ENCODE peak calls at places on chromosomes 5 and 9, in seven cellular contexts. I is neural progenitor cell; V is glutamatergic neuron; B is ovary; P is astrocyte; Q is CD8-positive, alpha-beta T cell; M is endodermal cell. Z is an unnamed sample.

GRCh38 chr9:125732562-125732961 is 14.6 kb upstream of the PBX3 start:
- DNase-seq in B (no peak), Q (no peak), P (no peak), V (no peak), I (peak), M (peak), Z (no peak)

GRCh38 chr9:35108461-35108860 is 5.5 kb upstream of the STOML2 start:
- DNase-seq in B (no peak), V (no peak), M (no peak), Q (no peak), I (no peak), P (no peak), Z (no peak)

GRCh38 chr5:91642592-91642991 is 259.5 kb upstream of the ARRDC3 start:
- DNase-seq in B (no peak), V (no peak), Q (no peak), P (no peak), I (no peak), M (no peak), Z (no peak)

GRCh38 chr5:163535290-163535689 is 29.9 kb downstream of the MAT2B start:
- DNase-seq in P (no peak), M (no peak), B (no peak), Q (no peak), V (no peak), I (no peak), Z (no peak)

GRCh38 chr5:13866792-13867191 is 77.7 kb downstream of the DNAH5 start:
- DNase-seq in V (no peak), B (no peak), Q (no peak), P (peak), I (peak), M (peak), Z (no peak)

GRCh38 chr5:126503602-126504104 is 80.4 kb downstream of the GRAMD2B start:
- DNase-seq in P (peak), V (no peak), B (no peak), M (no peak), Q (no peak), I (no peak), Z (no peak)

GRCh38 chr9:108162664-108163063 is 673.1 kb upstream of the KLF4 start:
- DNase-seq in Q (no peak), I (no peak), V (no peak), B (no peak), M (no peak), P (peak), Z (no peak)

GRCh38 chr9:132627594-132627993 is 42.2 kb downstream of the DDX31 start:
- DNase-seq in M (no peak), I (no peak), B (no peak), V (no peak), Q (no peak), P (no peak), Z (no peak)

GRCh38 chr9:126984969-126985368 is 70.4 kb downstream of the RALGPS1 start:
- DNase-seq in P (no peak), V (no peak), Q (no peak), M (no peak), B (no peak), I (no peak), Z (no peak)

GRCh38 chr9:135990468-135991429 is 29.6 kb upstream of the UBAC1 start:
- DNase-seq in Q (peak), M (peak), P (peak), I (peak), B (peak), V (peak), Z (no peak)

GRCh38 chr9:107807183-107807582 is 317.6 kb upstream of the KLF4 start:
- DNase-seq in V (no peak), P (peak), B (no peak), I (no peak), M (no peak), Q (no peak), Z (no peak)

DNA sequence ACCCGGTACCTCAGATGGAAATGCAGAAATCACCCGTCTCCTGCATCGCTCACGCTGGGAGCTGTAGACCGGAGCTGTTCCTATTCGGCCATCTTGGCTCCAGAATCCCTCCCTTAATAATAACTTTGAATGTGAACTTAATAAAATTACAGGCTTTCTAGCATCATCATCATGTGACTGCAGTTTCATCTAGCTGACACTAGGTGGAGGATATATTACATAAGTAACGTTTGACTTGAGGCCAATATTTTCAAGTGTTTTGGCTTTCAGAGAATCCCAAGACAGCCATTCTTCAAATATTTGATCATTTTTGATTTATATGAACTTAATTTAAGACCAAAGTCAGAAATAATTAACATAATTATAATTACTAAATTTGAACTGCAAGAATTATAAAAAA is 474.9 kb upstream of the CDH10 start:
- DNase-seq in V (no peak), Q (no peak), B (no peak), I (no peak), M (no peak), P (peak), Z (no peak)
- TF ChIP-seq CTCF in V (peak), Q (no peak), B (no peak), I (peak), M (peak), P (peak), Z (peak)

GRCh38 chr9:70318002-70318401 is 59.2 kb downstream of the SMC5 start:
- DNase-seq in P (no peak), V (no peak), M (peak), I (peak), B (no peak), Q (no peak), Z (no peak)
- TF ChIP-seq CTCF in P (no peak), V (peak), M (peak), I (peak), B (no peak), Q (no peak), Z (peak)

DNA sequence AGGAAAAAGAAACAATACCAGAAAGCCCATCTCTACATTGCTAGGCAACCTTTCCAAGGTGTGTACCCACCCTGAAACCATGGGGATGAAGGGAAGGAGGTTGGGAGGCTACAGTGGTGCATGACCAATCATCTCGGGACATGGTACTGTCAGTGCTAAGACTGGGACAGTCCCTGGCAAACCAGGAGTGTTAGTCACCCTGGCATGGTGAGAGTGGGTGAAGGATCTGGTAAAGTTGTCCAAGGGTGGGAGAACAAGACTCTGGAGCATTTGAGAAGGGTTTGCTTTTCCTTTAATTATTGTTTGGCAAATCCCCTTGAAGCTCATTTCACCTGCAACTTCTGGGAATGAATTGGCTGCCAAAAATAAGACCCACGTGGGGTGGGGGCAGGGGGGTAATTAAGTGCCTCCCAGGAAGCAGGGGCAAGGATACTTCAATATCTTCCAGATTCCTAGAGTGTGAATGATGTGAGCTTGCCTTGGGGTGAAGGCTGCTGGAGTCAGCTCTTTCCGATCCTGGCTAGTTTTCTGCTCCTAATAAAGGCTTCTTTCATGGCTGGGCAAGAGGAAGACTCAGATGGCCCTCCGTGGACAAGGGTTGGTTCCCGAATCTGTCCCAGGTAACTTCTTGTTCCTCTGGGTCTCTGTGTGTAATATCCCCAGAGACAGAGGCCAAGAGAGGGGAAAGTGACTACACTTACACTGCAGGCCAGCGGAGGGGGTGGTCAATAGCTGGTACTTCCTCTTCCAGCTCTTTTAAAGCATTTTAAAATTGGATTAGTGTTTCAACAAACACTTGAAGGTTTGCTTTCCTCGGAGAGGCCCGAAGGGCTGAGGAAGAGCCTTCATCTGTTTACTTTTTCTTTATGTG is 61.6 kb upstream of the SPRY4 start:
- DNase-seq in P (no peak), I (no peak), M (no peak), V (no peak), B (no peak), Q (no peak), Z (no peak)
- TF ChIP-seq CTCF in P (no peak), I (no peak), M (peak), V (no peak), B (no peak), Q (no peak), Z (no peak)

GRCh38 chr5:60886158-60886557 is 42.1 kb upstream of the ELOVL7 start:
- DNase-seq in M (no peak), P (no peak), B (no peak), I (no peak), V (no peak), Q (no peak), Z (no peak)

GRCh38 chr5:60887096-60887495 is 43.0 kb upstream of the ELOVL7 start:
- DNase-seq in M (no peak), I (no peak), P (no peak), V (no peak), B (no peak), Q (no peak), Z (no peak)

GRCh38 chr5:60888359-60889061 is 44.4 kb upstream of the ELOVL7 start:
- DNase-seq in V (no peak), M (no peak), P (no peak), B (no peak), Q (no peak), I (no peak), Z (no peak)

DNA sequence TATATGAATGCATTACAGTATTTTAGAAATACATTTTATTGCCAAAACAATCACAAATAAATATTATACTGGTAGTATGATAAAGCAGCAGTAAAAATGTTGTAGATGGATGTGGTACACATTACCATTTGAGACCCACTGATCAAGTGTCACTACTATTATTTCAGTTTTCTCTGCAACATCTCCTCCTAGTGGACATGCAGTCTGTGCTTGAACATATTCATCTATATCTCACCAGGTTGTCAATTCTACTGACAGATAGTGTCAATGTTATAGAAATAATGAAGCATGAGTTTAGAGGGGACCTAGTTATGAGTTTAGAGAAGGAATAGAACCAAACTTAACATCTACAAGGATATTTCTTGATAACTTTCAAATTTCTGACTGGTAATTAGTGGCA is 39.2 kb upstream of the ELOVL7 start:
- DNase-seq in Q (no peak), M (no peak), I (no peak), V (no peak), P (no peak), B (no peak), Z (no peak)
- TF ChIP-seq CTCF in Q (no peak), M (peak), I (peak), V (peak), P (peak), B (no peak), Z (peak)

GRCh38 chr5:1801954-1802295 is 718 bp downstream of the NDUFS6 start:
- DNase-seq in P (no peak), B (no peak), V (no peak), I (peak), Q (no peak), M (peak), Z (no peak)

GRCh38 chr5:1803192-1803591 is 2.0 kb downstream of the NDUFS6 start:
- DNase-seq in P (no peak), M (no peak), I (no peak), Q (no peak), V (no peak), B (no peak), Z (no peak)

GRCh38 chr5:1800470-1801060 is 642 bp upstream of the NDUFS6 start:
- DNase-seq in M (no peak), I (peak), P (peak), Q (no peak), B (no peak), V (no peak), Z (no peak)

GRCh38 chr5:1799602-1800469 is at the start of gene MRPL36:
- DNase-seq in P (peak), V (peak), I (peak), Q (peak), B (peak), M (peak), Z (peak)

DNA sequence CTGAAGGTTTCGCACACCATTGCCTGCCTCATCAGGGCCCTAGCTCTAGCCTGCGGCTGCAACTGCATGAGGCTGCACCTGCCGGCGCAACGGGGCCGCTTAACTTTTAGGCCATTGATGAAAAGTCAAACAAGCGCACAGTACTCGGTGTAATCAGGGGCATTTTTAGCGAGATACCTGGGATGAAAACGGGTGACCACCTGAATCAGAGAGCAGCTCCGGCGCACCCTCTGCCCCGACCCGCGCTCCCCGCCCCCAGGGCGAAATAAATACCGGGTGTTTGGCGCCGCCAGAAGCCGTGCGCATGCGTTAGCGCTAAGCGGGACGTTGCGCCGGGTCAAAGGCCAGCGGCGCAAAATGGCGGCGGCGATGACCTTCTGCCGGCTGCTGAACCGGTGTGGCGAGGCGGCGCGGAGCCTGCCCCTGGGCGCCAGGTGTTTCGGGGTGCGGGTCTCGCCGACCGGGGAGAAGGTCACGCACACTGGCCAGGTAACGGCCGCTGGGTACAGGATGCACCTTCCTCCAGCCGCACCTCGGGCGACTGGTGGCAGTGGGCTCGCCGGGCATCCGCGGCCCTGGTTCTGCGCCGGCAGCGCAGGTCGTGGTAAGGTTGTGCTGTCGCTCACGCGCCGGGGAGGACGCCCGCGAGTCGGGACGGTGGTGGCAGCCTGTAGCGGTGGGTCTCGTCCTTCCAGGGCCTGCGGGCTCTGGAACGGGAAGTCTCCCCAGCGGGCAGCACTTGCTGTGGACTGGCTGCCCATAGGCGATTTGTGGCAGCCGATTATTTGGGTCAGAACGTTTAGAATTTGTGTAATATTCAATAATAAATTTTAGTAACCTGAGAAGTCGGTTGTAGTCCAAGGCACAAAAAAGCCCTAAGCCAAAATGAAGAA is at the start of gene NDUFS6:
- DNase-seq in P (peak), B (peak), Q (peak), M (peak), I (peak), V (peak), Z (no peak)
- TF ChIP-seq CTCF in P (no peak), B (no peak), Q (no peak), M (no peak), I (no peak), V (no peak), Z (no peak)

DNA sequence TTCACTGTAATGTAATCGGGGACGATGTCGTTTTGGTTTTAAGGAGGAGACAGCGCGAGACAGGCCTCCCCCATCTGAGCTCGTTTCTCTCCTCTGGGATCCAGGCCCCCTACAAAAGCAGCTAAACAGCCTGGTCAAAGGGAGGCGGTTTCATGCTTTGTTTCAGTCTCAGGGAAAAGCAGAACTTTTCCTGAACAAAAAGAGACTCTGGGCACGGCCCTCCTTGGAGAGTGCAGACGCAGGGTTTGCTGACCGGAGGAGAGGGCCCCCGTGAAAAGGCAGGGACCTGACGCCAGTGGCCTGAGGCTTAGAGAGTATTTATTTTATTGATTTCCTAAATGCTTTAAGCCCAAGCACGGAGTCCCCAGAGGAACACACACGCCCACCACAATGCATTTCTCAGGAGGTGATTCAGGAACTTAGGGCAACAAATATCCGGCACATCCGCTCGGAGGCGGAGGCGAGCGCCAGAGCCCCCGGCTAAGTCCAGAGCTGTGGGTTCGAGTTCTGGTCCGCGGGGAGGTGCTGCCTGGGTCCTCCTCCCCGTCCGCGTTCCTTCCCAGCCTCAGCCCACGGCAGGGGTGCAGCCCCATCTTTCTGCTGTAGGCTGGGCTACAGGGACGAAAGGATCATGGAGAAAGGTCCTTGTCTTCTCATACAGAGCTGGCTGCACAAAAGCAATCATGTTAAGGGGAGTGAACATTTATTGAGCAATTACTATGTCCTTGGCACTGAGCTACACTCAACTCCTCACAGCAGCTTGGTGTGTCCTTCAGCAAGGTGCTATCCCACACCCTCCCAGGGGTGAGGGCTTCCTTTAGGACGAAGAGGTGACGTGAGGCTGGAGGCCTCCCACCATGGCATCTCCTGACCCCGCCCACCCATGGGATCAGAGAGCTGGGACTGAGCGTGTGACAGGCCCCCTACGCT is 40.0 kb downstream of the PTGES start:
- DNase-seq in M (peak), Q (no peak), B (no peak), I (peak), V (peak), P (peak), Z (no peak)
- TF ChIP-seq CTCF in M (no peak), Q (no peak), B (no peak), I (no peak), V (no peak), P (no peak), Z (no peak)

GRCh38 chr5:34905564-34905963 is 9.7 kb downstream of the RAD1 start:
- DNase-seq in Q (no peak), M (no peak), P (no peak), B (no peak), V (no peak), I (no peak), Z (no peak)
- TF ChIP-seq CTCF in Q (no peak), M (peak), P (peak), B (no peak), V (peak), I (peak), Z (peak)